ENCODE peak calls at places on chromosome 2, in four cellular contexts. C, M, V and P are unnamed samples.

GRCh38 chr2:136114392-136114791 is 3.6 kb downstream of the CXCR4 start:
- DNase-seq in V (no peak), M (no peak), C (no peak), P (no peak)

GRCh38 chr2:109473006-109473380 is 140.8 kb downstream of the SEPTIN10 start:
- DNase-seq in M (no peak), C (no peak), V (no peak), P (no peak)

GRCh38 chr2:2935445-2936149 is 442.0 kb downstream of the EIPR1 start:
- DNase-seq in M (no peak), C (no peak), V (no peak), P (no peak)

GRCh38 chr2:3563521-3563976 is 5.4 kb upstream of the RNASEH1 start:
- DNase-seq in V (no peak), M (no peak), C (no peak), P (no peak)

GRCh38 chr2:5696351-5696740 is 4.2 kb downstream of the SOX11 start:
- DNase-seq in V (no peak), M (peak), C (peak), P (no peak)

GRCh38 chr2:170862503-170862902 is 45.8 kb downstream of the GAD1 start:
- DNase-seq in C (no peak), M (no peak), V (no peak), P (no peak)

GRCh38 chr2:36771671-36772070 is 75.2 kb downstream of the VIT start:
- DNase-seq in V (no peak), C (no peak), M (no peak), P (no peak)

GRCh38 chr2:151918308-151918707 is 90.1 kb upstream of the ARL5A start:
- DNase-seq in M (no peak), V (no peak), C (no peak), P (no peak)

GRCh38 chr2:160419776-160420521 is 73.7 kb downstream of the RBMS1 start:
- DNase-seq in V (no peak), C (no peak), M (no peak), P (no peak)

GRCh38 chr2:25250331-25251031 is 82.1 kb upstream of the POMC start:
- DNase-seq in C (peak), V (no peak), M (no peak), P (no peak)

GRCh38 chr2:163266772-163267171 is 428.2 kb upstream of the KCNH7 start:
- DNase-seq in M (no peak), C (no peak), V (no peak), P (no peak)

GRCh38 chr2:33411765-33412164 is 64.7 kb upstream of the RASGRP3 start:
- DNase-seq in M (no peak), V (no peak), C (no peak), P (no peak)

GRCh38 chr2:223010641-223011040 is 41.3 kb upstream of the KCNE4 start:
- DNase-seq in C (no peak), V (no peak), M (no peak), P (no peak)

GRCh38 chr2:2332381-2332780 is 1.3 kb upstream of the MYT1L start:
- DNase-seq in C (no peak), V (peak), M (no peak), P (no peak)

GRCh38 chr2:38074047-38074774 is 1.7 kb downstream of the CYP1B1 start:
- DNase-seq in V (no peak), C (peak), M (peak), P (no peak)

GRCh38 chr2:127829845-127830246 is 18.9 kb upstream of the WDR33 start:
- DNase-seq in C (no peak), V (no peak), M (no peak), P (peak)

GRCh38 chr2:206556357-206556949 is 85.8 kb upstream of the FAM237A start:
- DNase-seq in M (no peak), C (no peak), V (no peak), P (no peak)

GRCh38 chr2:46877619-46878113 is 37.9 kb downstream of the MCFD2 start:
- DNase-seq in V (no peak), C (no peak), M (no peak), P (no peak)

GRCh38 chr2:121790276-121790956 is 35.0 kb downstream of the TSN start:
- DNase-seq in M (no peak), C (no peak), V (no peak), P (no peak)

GRCh38 chr2:95326433-95327140 is 29.4 kb downstream of the KCNIP3 start:
- DNase-seq in C (no peak), V (no peak), M (no peak), P (no peak)

GRCh38 chr2:162424816-162425215 is 80.9 kb downstream of the GCA start:
- DNase-seq in M (no peak), V (no peak), C (no peak), P (no peak)

GRCh38 chr2:125224830-125225229 is 1199.7 kb downstream of the CNTNAP5 start:
- DNase-seq in C (no peak), V (no peak), M (no peak), P (no peak)

GRCh38 chr2:68222287-68222686 is 30.0 kb downstream of the PPP3R1 start:
- DNase-seq in V (peak), C (no peak), M (no peak), P (no peak)

GRCh38 chr2:222033541-222033940 is 265.3 kb downstream of the PAX3 start:
- DNase-seq in M (no peak), V (no peak), C (no peak), P (no peak)

GRCh38 chr2:128602038-128602698 is 283.5 kb upstream of the HS6ST1 start:
- DNase-seq in M (peak), V (no peak), C (no peak), P (no peak)

GRCh38 chr2:178804791-178805190 is 2.4 kb downstream of the TTN start:
- DNase-seq in M (peak), C (no peak), V (no peak), P (no peak)

GRCh38 chr2:62423235-62423634 is 82.8 kb downstream of the TMEM17 start:
- DNase-seq in V (no peak), M (no peak), C (no peak), P (no peak)
- TF ChIP-seq CTCF in V (peak), M (no peak), C (no peak), P (no peak)

GRCh38 chr2:231932711-231932970 is 6.4 kb upstream of the NPPC start:
- DNase-seq in C (no peak), M (no peak), V (no peak), P (no peak)
- TF ChIP-seq CTCF in C (no peak), M (no peak), V (no peak), P (no peak)

GRCh38 chr2:227325056-227325823 is at the start of gene MFF:
- DNase-seq in V (peak), M (peak), C (peak), P (peak)
- TF ChIP-seq CTCF in V (peak), M (peak), C (no peak), P (peak)

GRCh38 chr2:190763901-190764514 is 115.1 kb downstream of the NAB1 start:
- DNase-seq in M (no peak), V (no peak), C (no peak), P (no peak)
- TF ChIP-seq CTCF in M (no peak), V (no peak), C (no peak), P (no peak)

GRCh38 chr2:112712465-112712864 is 8.4 kb upstream of the NT5DC4 start:
- DNase-seq in C (no peak), M (no peak), V (no peak), P (no peak)

GRCh38 chr2:112713585-112713925 is 7.3 kb upstream of the NT5DC4 start:
- DNase-seq in V (no peak), C (no peak), M (no peak), P (no peak)

GRCh38 chr2:112714331-112714730 is 6.5 kb upstream of the NT5DC4 start:
- DNase-seq in C (no peak), V (no peak), M (no peak), P (no peak)

GRCh38 chr2:112713926-112714325 is 6.9 kb upstream of the NT5DC4 start:
- DNase-seq in M (no peak), C (no peak), V (no peak), P (no peak)

DNA sequence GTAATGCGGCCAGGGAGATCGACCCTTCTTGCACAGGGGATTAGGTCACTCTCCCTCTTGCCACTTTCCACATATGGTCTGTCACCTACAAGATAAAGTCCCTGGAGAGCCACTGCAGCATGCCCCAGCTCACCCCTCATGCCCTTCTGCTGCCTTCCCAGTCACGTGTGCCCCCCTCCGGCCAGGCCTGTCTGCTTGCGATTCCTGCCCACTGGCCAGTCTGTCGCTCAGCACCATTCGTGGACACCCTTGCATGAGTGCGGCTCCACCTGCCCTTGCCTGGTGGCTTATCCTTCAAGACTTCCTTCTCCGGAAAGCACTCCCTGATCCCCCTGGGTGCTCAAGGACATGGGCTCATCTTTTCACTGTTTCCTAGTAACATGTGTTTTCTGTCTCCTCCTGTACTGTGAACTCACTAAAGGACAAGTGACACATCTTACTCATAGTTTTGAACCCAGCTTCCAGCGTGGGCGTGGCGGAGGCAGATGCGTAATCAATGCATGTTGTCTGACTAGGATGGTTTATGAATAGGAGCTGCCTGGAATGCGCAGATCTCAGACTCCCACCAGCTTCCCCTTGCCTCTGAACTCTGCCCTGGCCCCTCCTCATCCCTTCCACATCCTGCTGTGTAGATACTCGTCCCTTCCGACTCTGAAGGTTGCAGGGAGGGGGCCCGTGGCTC is 7.8 kb upstream of the NT5DC4 start:
- DNase-seq in C (no peak), M (no peak), V (no peak), P (no peak)
- TF ChIP-seq CTCF in C (no peak), M (no peak), V (no peak), P (no peak)

GRCh38 chr2:19361325-19361990 is 3.0 kb upstream of the OSR1 start:
- DNase-seq in V (no peak), C (peak), M (peak), P (no peak)

GRCh38 chr2:19363474-19363778 is 5.0 kb upstream of the OSR1 start:
- DNase-seq in V (no peak), M (peak), C (no peak), P (no peak)

GRCh38 chr2:19362094-19362649 is 3.7 kb upstream of the OSR1 start:
- DNase-seq in C (no peak), M (peak), V (no peak), P (no peak)

GRCh38 chr2:19364014-19364413 is 5.6 kb upstream of the OSR1 start:
- DNase-seq in C (no peak), V (no peak), M (no peak), P (no peak)

DNA sequence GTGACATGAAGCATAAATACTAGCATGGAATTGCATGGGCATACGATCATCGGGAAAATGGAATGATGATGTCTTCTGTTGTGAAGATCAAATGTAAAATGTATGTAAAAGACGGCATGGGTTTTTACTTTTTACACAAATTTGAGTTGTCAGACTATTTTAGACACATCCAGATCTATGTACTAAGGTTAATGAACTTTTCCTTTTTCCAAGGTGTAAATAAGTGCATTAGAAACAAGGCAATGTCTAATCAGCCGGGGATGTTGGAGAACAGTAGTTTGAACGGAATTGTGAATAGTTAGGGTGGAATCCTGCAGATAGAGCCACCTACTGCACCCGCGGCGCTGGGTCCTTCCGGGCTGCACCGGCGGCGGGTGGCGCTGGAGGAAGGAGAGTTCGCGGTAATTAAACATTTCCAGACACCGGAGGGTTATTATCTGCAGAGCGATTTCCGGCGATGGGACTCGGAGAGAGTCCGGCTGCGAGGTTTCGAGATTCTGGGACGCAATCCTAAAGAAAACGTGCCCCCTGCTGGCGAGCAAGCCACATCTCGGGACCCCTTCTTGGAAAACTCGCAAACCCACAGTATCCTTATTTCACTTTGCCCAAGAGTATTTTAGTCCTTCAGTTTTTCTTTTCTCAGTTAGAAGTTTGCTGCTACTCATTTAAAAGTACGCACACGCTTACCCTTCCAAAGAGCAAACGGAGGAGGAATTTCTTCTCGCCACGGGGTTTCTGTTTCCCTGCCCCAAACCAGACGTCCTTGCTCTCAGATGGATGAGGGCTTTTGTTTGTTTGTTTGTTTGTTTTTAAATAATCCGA is 4.4 kb upstream of the OSR1 start:
- DNase-seq in C (peak), V (peak), M (peak), P (no peak)
- TF ChIP-seq CTCF in C (peak), V (peak), M (peak), P (peak)

GRCh38 chr2:30233142-30233961 is 2.0 kb downstream of the LBH start:
- DNase-seq in C (no peak), M (no peak), V (no peak), P (no peak)
- TF ChIP-seq CTCF in C (no peak), M (no peak), V (no peak), P (no peak)

GRCh38 chr2:62116983-62117382 is 78.9 kb upstream of the B3GNT2 start:
- DNase-seq in M (no peak), V (no peak), C (no peak), P (no peak)

GRCh38 chr2:62110415-62111025 is 85.4 kb upstream of the B3GNT2 start:
- DNase-seq in M (no peak), C (no peak), V (no peak), P (no peak)

GRCh38 chr2:62112192-62112591 is 83.7 kb upstream of the B3GNT2 start:
- DNase-seq in M (no peak), C (no peak), V (no peak), P (no peak)

GRCh38 chr2:62118160-62118559 is 77.8 kb upstream of the B3GNT2 start:
- DNase-seq in C (no peak), V (no peak), M (no peak), P (no peak)

DNA sequence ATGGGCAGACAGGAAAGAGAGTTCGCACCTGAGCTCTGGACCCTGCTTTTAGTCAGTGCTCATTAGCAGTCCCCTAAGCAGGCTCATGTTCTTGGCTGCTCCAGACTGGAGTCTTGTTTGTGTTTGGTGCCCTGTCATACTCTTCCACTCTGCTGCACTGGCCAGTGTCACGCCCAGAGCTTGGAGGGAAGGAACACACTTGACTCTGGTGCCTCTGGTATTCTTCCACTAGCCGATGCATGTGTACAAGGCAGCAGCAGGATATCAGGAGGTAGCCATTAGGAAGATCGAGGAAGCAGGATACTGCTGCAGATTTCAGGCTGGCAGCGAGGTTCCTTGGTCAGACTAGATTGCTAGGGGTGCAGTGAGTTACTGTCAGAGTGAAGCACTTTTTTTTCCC is 81.4 kb upstream of the B3GNT2 start:
- DNase-seq in C (no peak), M (no peak), V (peak), P (no peak)
- TF ChIP-seq CTCF in C (no peak), M (no peak), V (no peak), P (no peak)

DNA sequence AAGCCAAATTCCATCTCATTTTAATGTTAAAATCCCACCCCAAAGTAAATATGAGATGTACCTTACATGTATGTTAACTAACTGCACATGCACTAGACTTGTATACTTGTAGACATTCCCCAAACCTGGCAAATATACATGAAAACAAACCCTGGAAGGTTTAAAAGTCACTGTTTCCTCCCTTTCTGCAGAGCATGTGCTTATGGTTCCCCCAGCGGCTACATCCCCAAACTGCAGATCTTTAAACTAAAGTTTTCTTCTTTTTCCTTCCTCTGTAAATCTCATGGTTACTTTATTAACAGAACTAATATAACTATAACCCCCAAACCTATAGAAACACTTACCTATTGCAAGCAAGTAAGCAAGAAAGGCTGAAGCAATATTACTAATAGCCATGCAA is 731.5 kb downstream of the LRP1B start:
- DNase-seq in C (peak), V (no peak), M (no peak), P (no peak)
- TF ChIP-seq CTCF in C (peak), V (no peak), M (no peak), P (no peak)